ENCODE peak calls at places on chromosomes 12 and 14, in five cellular contexts. E is HepG2, D is GM12878, L is GM12891, H is K562. G is an unnamed sample.

GRCh38 chr12:4116251-4117111 is 157.1 kb upstream of the CCND2 start:
- DNase-seq in D (no peak), H (no peak), E (peak), L (no peak), G (no peak)

GRCh38 chr12:70646850-70647249 is 9.6 kb upstream of the PTPRB start:
- DNase-seq in H (no peak), L (no peak), D (no peak), E (no peak), G (no peak)

GRCh38 chr12:4809449-4810218 is 89.4 kb downstream of the GALNT8 start:
- DNase-seq in D (no peak), E (no peak), H (no peak), L (peak), G (peak)

GRCh38 chr12:46388427-46388992 is 15.9 kb upstream of the SLC38A2 start:
- DNase-seq in H (no peak), D (peak), E (no peak), L (no peak), G (no peak)

GRCh38 chr14:30077946-30078345 is 150.3 kb upstream of the PRKD1 start:
- DNase-seq in H (no peak), D (no peak), L (no peak), E (no peak), G (no peak)

GRCh38 chr14:50835280-50835679 is 4.3 kb upstream of the NIN start:
- DNase-seq in L (no peak), D (peak), H (no peak), E (peak), G (no peak)

GRCh38 chr12:131833288-131833895 is 5.2 kb downstream of the MMP17 start:
- DNase-seq in H (no peak), L (no peak), D (no peak), E (no peak), G (no peak)

GRCh38 chr14:66495214-66496098 is 9.3 kb downstream of the CCDC196 start:
- DNase-seq in H (peak), D (peak), E (peak), L (peak), G (no peak)

GRCh38 chr14:56325251-56325839 is 207.1 kb downstream of the PELI2 start:
- DNase-seq in D (no peak), E (no peak), L (no peak), H (no peak), G (no peak)

GRCh38 chr12:108696111-108696995 is 35.0 kb downstream of the CORO1C start:
- DNase-seq in L (no peak), D (no peak), E (no peak), H (peak), G (no peak)

GRCh38 chr14:104345316-104346111 is 207.1 kb downstream of the KIF26A start:
- DNase-seq in E (no peak), H (no peak), D (no peak), L (no peak), G (no peak)

GRCh38 chr14:52906141-52906601 is 44.7 kb downstream of the FERMT2 start:
- DNase-seq in H (no peak), D (no peak), L (no peak), E (no peak), G (no peak)

GRCh38 chr12:3881208-3881980 is 8.2 kb upstream of the PARP11 start:
- DNase-seq in H (no peak), E (no peak), L (no peak), D (no peak), G (no peak)

GRCh38 chr14:100146548-100147091 is 12.8 kb downstream of the DEGS2 start:
- DNase-seq in D (no peak), L (no peak), E (no peak), H (no peak), G (no peak)

GRCh38 chr12:27285395-27285794 is 41.3 kb downstream of the STK38L start:
- DNase-seq in H (no peak), L (no peak), D (no peak), E (no peak), G (no peak)

GRCh38 chr12:124655317-124656213 is 88.2 kb upstream of the NCOR2 start:
- DNase-seq in E (no peak), H (no peak), L (no peak), D (no peak), G (no peak)

GRCh38 chr14:69268763-69269162 is 8.8 kb downstream of the GALNT16 start:
- DNase-seq in H (no peak), D (no peak), L (no peak), E (no peak), G (no peak)

GRCh38 chr12:51217968-51218606 is at the start of gene POU6F1:
- DNase-seq in H (peak), D (peak), L (peak), E (peak), G (peak)

GRCh38 chr12:100779191-100779590 is 15.4 kb upstream of the ANO4 start:
- DNase-seq in L (no peak), H (no peak), D (no peak), E (no peak), G (no peak)

GRCh38 chr14:22558221-22558913 is 30.7 kb downstream of the DAD1 start:
- DNase-seq in H (no peak), D (no peak), E (peak), L (no peak), G (no peak)

GRCh38 chr14:22472935-22473854 is 115.8 kb downstream of the DAD1 start:
- DNase-seq in H (peak), D (no peak), L (peak), E (peak), G (peak)

GRCh38 chr14:104932676-104933631 is 8.3 kb downstream of the PLD4 start:
- DNase-seq in D (no peak), E (peak), L (peak), H (peak), G (peak)

GRCh38 chr12:116533343-116534248 is 25.6 kb upstream of the MAP1LC3B2 start:
- DNase-seq in D (no peak), E (no peak), H (peak), L (peak), G (peak)

GRCh38 chr14:95524706-95525512 is 8.5 kb upstream of the SYNE3 start:
- DNase-seq in D (no peak), E (peak), H (no peak), L (no peak), G (no peak)

GRCh38 chr12:110109837-110110535 is 14.2 kb upstream of the IFT81 start:
- DNase-seq in L (no peak), H (no peak), D (no peak), E (no peak), G (no peak)

GRCh38 chr12:110111476-110112334 is 12.5 kb upstream of the IFT81 start:
- DNase-seq in E (peak), D (no peak), H (no peak), L (no peak), G (no peak)

GRCh38 chr12:110108309-110109036 is 15.7 kb upstream of the IFT81 start:
- DNase-seq in D (no peak), E (no peak), L (no peak), H (no peak), G (no peak)

GRCh38 chr12:110107369-110108281 is 16.5 kb upstream of the IFT81 start:
- DNase-seq in L (no peak), E (peak), D (no peak), H (no peak), G (no peak)

DNA sequence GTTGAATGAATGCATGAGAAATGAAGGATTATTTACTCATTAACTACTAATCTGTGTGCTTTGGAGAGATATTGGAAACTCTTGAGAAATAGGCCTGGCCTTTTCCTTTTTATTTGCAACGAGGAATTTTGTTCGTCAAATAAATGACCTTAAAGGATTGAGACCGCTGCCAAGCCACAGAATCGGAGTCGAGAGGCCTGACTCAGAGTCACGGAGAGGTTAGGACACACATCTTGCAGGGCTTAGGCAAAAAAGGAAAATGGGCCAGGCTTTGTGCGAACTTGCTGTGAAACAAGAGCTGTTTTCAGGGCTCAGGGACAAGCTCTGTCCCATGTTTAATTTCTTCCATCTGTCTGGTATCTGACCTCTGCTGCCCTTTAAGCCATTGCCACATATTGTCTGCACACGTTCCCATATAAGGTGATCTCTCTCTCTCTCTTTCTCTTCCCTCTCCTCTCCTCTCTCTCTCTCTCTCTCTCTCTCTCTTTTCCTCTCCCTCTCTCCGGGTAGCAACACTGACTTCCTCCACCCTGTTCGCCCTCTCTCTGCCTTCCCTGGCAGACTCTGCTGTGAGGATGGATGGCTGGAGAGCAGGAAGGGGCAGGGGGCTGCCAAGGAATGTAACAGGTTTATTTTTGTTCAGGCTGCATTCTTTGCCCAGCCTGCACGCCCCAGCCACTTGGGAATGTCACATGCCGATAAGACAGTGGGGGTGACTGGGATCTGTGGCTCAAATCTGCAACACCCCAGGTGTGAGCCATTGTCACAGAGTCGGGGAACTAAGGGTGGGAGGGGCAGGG is 14.9 kb upstream of the IFT81 start:
- DNase-seq in H (peak), D (no peak), E (peak), L (no peak), G (no peak)
- TF ChIP-seq POLR2AphosphoS5 in H (no peak), D (no peak), E (peak), L (no peak), G (no peak)

DNA sequence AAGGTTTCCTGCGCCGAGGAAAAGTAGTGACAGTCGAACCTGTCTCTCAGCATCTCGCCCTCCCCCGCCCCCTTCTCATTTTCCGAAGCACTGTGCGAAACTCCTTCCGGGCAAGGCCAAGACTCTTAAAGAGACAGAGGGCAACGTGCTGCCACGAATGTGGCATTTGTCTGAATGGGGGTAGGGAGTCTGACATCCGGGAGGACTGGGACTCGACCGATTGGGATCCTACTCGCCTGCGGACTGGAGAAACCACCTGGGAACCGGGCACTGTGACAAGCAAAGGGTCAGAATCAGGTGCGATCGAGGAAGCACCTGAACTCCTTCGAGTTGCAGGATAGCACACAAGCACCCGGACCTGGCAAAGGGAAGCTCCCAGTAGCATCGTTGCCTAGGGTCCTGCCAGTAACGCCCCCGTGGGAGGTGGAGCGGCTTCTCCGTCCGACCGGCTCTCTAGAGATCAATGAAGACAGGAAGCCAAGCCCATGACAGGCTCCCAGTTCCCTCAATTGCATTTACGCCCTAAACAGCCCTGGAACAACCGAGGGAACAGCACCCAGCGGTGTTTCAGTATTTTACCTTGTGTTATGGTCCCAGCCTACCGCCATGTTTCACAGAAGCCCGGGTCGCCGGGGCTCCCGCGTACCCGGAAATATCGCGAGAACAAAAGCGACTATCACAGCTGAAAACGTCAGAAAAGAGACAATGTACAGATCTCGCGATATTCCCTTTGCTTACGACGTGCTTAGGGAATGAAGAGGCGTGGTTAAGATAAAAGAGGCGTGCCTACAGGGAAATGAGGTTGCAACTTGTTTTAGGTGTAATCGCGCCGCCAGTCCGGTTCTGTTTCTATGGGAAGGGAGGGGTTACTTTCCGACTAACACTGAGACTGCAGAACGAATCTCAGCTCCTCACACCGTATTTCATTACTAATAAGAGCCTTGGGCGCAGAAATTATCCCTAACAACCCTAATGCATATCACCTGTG is at the start of gene ERGIC2:
- DNase-seq in H (peak), L (peak), D (peak), E (peak), G (peak)
- TF ChIP-seq TAF1 in H (peak), L (peak), D (peak), E (peak), G (peak)

GRCh38 chr12:65169311-65170244 is at the start of gene LEMD3:
- DNase-seq in L (peak), H (peak), D (peak), E (peak), G (peak)
- TF ChIP-seq POLR2A in L (peak), H (peak), D (peak), E (peak), G (peak)

GRCh38 chr14:67964391-67964812 is 144.8 kb downstream of the RAD51B start:
- DNase-seq in D (no peak), L (no peak), H (no peak), E (no peak), G (no peak)
- TF ChIP-seq POLR2AphosphoS5 in D (no peak), L (no peak), H (no peak), E (no peak), G (no peak)

GRCh38 chr14:77641534-77642341 is 25.3 kb upstream of the SPTLC2 start:
- DNase-seq in H (no peak), L (no peak), D (peak), E (no peak), G (peak)
- TF ChIP-seq TAF1 in H (no peak), L (no peak), D (no peak), E (no peak), G (no peak)

GRCh38 chr14:21061347-21061668 is 3.7 kb downstream of the RNASE8 start:
- DNase-seq in L (no peak), H (no peak), D (no peak), E (no peak), G (no peak)
- TF ChIP-seq POLR2A in L (no peak), H (no peak), D (no peak), E (no peak), G (no peak)

GRCh38 chr12:49662998-49663843 is 39.9 kb downstream of the PRPF40B start:
- DNase-seq in D (peak), E (peak), L (peak), H (peak), G (peak)
- TF ChIP-seq POLR2AphosphoS5 in D (peak), E (no peak), L (peak), H (peak), G (peak)

GRCh38 chr12:90163975-90164374 is 455.3 kb upstream of the ATP2B1 start:
- DNase-seq in H (no peak), L (no peak), E (no peak), D (no peak), G (no peak)

GRCh38 chr12:90166671-90167070 is 458.0 kb upstream of the ATP2B1 start:
- DNase-seq in D (no peak), L (no peak), E (no peak), H (no peak), G (no peak)

GRCh38 chr12:90167501-90167900 is 458.9 kb upstream of the ATP2B1 start:
- DNase-seq in H (no peak), D (no peak), E (no peak), L (no peak), G (no peak)

GRCh38 chr12:90170740-90171139 is 462.1 kb upstream of the ATP2B1 start:
- DNase-seq in E (no peak), H (no peak), D (no peak), L (no peak), G (no peak)

DNA sequence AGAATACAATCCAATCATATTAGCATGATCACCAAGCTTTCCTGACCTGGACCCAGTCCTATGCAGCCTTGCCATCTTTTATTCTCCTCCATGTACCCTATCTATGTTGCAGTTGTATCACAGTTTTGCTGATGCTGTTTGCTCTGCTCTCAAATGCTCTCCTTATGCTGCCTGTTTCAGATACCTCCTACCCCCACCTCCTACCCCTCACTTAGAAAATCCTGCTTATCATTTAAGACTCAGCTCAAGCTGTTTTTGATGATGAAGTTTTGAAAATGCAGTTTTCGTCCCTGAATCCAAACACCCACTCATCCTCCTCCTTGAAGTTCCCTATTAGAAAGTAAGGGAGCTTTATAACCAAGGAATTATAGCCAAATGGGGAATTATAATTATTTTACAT is 457.4 kb upstream of the ATP2B1 start:
- DNase-seq in D (no peak), E (no peak), L (no peak), H (no peak), G (no peak)
- TF ChIP-seq TAF1 in D (no peak), E (no peak), L (no peak), H (no peak), G (no peak)

GRCh38 chr14:70748422-70748821 is 60.9 kb downstream of the MAP3K9 start:
- DNase-seq in L (no peak), E (no peak), D (no peak), H (no peak), G (no peak)

GRCh38 chr14:70754989-70755388 is 54.3 kb downstream of the MAP3K9 start:
- DNase-seq in H (no peak), L (no peak), D (no peak), E (peak), G (no peak)

GRCh38 chr14:70759398-70759797 is 49.9 kb downstream of the MAP3K9 start:
- DNase-seq in D (no peak), H (no peak), E (no peak), L (no peak), G (no peak)

GRCh38 chr14:70755655-70756054 is 53.7 kb downstream of the MAP3K9 start:
- DNase-seq in D (no peak), H (no peak), L (no peak), E (no peak), G (no peak)

DNA sequence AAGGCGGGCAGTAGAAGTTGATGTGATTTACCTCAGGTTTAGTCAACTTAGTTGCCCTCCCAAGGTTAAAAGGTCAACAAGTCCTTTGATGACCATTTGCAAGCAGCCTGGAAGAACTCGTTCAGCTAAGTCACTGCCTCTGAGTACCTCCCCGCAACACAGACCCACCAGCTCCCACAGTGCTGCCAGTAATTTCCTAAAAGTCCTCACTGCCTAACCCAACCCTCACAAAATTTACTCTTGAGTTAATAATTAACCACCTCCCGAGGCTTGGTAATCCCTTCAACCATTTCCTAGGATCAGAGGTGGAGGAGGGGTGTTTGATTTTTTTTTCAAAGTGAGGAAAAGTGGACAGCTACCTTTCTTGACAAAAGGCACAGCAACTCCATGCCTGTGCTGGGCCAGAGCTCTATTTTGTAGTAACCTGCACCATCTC is 55.8 kb downstream of the MAP3K9 start:
- DNase-seq in D (no peak), H (no peak), E (peak), L (no peak), G (no peak)
- TF ChIP-seq POLR2A in D (no peak), H (no peak), E (no peak), L (no peak), G (no peak)